ENCODE peak calls at places on chromosome 18, in four cellular contexts. L is retina, R is GM23248, C is ecto neural progenitor cell. D is an unnamed sample.

GRCh38 chr18:42614619-42615293 is 500.7 kb downstream of the RIT2 start:
- DNase-seq in L (peak), R (no peak), C (no peak), D (peak)

GRCh38 chr18:63309422-63309821 is 10.1 kb downstream of the BCL2 start:
- DNase-seq in L (no peak), R (no peak), C (no peak), D (no peak)

GRCh38 chr18:35084494-35085449 is 43.6 kb downstream of the MAPRE2 start:
- DNase-seq in L (no peak), R (no peak), C (no peak), D (no peak)

GRCh38 chr18:36095936-36096519 is 28.7 kb upstream of the RPRD1A start:
- DNase-seq in L (no peak), R (peak), C (no peak), D (no peak)

GRCh38 chr18:51153659-51154371 is 43.7 kb downstream of the MEX3C start:
- DNase-seq in L (peak), R (no peak), C (no peak), D (no peak)

GRCh38 chr18:50218432-50219197 is 23.7 kb upstream of the MYO5B start:
- DNase-seq in L (peak), R (peak), C (no peak), D (no peak)

GRCh38 chr18:71304856-71305255 is 1016.0 kb downstream of the SOCS6 start:
- DNase-seq in L (no peak), R (no peak), C (no peak), D (no peak)

GRCh38 chr18:68355637-68356036 is 359.3 kb downstream of the TMX3 start:
- DNase-seq in L (no peak), R (no peak), C (no peak), D (no peak)

GRCh38 chr18:78960709-78961108 is 18.9 kb upstream of the SALL3 start:
- DNase-seq in L (no peak), R (no peak), C (no peak), D (no peak)

GRCh38 chr18:76256897-76257500 is 238.0 kb downstream of the ZNF516 start:
- DNase-seq in L (peak), R (peak), C (no peak), D (peak)

GRCh38 chr18:36469471-36469870 is 172.0 kb downstream of the FHOD3 start:
- DNase-seq in L (no peak), R (no peak), C (no peak), D (no peak)